ENCODE peak calls at places on chromosome 11, in five cellular contexts. L, G, E, M and X are unnamed samples.

GRCh38 chr11:134050541-134051383 is 18.1 kb upstream of the JAM3 start:
- DNase-seq in L (peak; percentile 71), E (peak; percentile 88), M (peak; percentile 64), G (peak; percentile 80), X (peak; percentile 33)

GRCh38 chr11:21888814-21889213 is 304.1 kb upstream of the ANO5 start:
- DNase-seq in L (no peak), E (no peak), G (no peak), M (no peak), X (no peak)

GRCh38 chr11:77819921-77820564 is 479 bp downstream of the RSF1 start:
- DNase-seq in M (peak; percentile 31), G (peak; percentile 53), E (peak; percentile 15), L (peak; percentile 83), X (no peak)

GRCh38 chr11:75350743-75351540 is 519 bp downstream of the ARRB1 start:
- DNase-seq in E (no peak), M (peak; percentile 65), L (peak; percentile 74), G (peak; percentile 61), X (no peak)

GRCh38 chr11:120632579-120632978 is 121.0 kb downstream of the GRIK4 start:
- DNase-seq in E (peak; percentile 51), L (peak; percentile 60), G (no peak), M (no peak), X (no peak)

GRCh38 chr11:3674189-3674588 is 3.0 kb upstream of the CHRNA10 start:
- DNase-seq in M (no peak), E (no peak), G (no peak), L (no peak), X (no peak)

GRCh38 chr11:129192150-129192549 is at the start of gene ARHGAP32:
- DNase-seq in G (peak; percentile 15), M (no peak), L (no peak), E (no peak), X (no peak)

GRCh38 chr11:127273593-127274327 is 273.2 kb upstream of the KIRREL3 start:
- DNase-seq in G (no peak), M (no peak), L (no peak), E (no peak), X (no peak)

GRCh38 chr11:119421351-119421750 is 1.6 kb downstream of the THY1 start:
- DNase-seq in G (no peak), E (no peak), L (peak; percentile 70), M (no peak), X (no peak)

GRCh38 chr11:120104041-120104440 is 33.9 kb downstream of the TRIM29 start:
- DNase-seq in M (no peak), G (no peak), L (no peak), E (no peak), X (no peak)

GRCh38 chr11:119087747-119088241 is 3.1 kb downstream of the HMBS start:
- DNase-seq in E (no peak), M (no peak), L (no peak), G (no peak), X (no peak)

GRCh38 chr11:96168623-96169022 is 174.4 kb downstream of the MAML2 start:
- DNase-seq in L (no peak), G (no peak), E (no peak), M (no peak), X (no peak)

GRCh38 chr11:48384670-48385069 is 18.4 kb upstream of the OR4C5 start:
- DNase-seq in G (no peak), M (no peak), L (peak; percentile 30), E (no peak), X (no peak)

GRCh38 chr11:100442017-100442416 is 245.1 kb upstream of the ARHGAP42 start:
- DNase-seq in L (no peak), G (no peak), E (no peak), M (no peak), X (no peak)

GRCh38 chr11:123137496-123138270 is 57.4 kb downstream of the CLMP start:
- DNase-seq in E (peak; percentile 19), G (peak; percentile 54), L (peak; percentile 85), M (peak; percentile 47), X (no peak)
- TF ChIP-seq POLR2AphosphoS5 in E (no peak), G (no peak), L (no peak), M (no peak), X (no peak)

DNA sequence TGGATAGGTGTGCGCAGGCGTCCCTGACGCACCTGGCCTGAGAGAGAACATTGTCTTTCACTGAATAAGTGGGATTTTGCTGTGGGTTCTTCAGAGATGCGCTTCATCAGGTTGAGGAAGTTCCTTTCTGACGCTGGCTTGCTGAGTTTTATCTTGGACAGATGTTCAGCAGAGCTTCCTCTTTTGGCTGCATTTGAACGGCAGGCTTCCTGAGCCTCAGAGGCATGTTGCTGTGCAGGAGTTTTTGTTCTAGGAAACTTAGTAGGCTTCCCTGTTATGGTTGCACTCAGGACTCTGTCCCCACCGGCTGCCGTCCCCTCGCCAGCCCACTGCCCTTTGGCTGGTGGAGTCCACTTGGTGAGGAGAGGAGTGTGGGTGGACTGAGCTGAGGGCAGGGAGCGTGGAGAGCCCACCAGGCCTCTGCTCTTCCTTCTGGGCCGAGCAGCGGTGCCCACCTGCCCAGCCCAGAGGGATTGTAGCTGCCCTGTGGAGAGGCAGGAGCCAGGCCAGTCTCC is 17.2 kb downstream of the FRMD8 start:
- DNase-seq in M (no peak), L (no peak), E (no peak), G (no peak), X (no peak)
- TF ChIP-seq POLR2AphosphoS5 in M (no peak), L (no peak), E (no peak), G (peak; percentile 17), X (no peak)

DNA sequence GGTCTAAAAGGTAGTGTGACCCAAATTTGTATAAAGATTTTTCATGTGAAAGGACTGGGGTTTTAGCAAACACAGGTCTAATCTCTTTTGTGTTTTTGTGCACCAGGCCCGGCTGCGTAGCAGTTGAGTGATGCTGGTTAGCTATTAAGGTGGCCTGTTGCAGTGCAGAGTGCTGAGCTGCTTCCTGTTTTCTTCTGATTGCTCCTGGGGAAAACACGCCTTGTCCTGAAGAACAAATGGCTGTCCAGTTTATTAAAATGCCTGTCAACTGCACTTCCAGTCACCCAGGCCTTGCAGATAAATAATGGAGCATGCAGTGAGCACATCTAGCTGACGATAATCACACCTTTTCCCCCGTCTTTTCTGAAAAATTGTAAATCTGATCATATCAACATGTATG is 1.8 kb downstream of the SRSF8 start:
- DNase-seq in G (peak; percentile 89), M (peak; percentile 81), E (peak; percentile 39), L (peak; percentile 53), X (peak; percentile 94)
- TF ChIP-seq POLR2AphosphoS5 in G (peak; percentile 96), M (peak; percentile 91), E (peak; percentile 68), L (no peak), X (peak; percentile 95)

GRCh38 chr11:121891134-121891533 is 224.9 kb downstream of the BLID start:
- DNase-seq in M (no peak), L (no peak), E (no peak), G (no peak), X (no peak)

GRCh38 chr11:121894581-121894980 is 221.4 kb downstream of the BLID start:
- DNase-seq in G (no peak), L (no peak), E (no peak), M (no peak), X (no peak)

GRCh38 chr11:121890377-121890776 is 225.6 kb downstream of the BLID start:
- DNase-seq in M (peak; percentile 27), G (no peak), L (no peak), E (no peak), X (no peak)

GRCh38 chr11:121892131-121892681 is 223.8 kb downstream of the BLID start:
- DNase-seq in G (no peak), L (peak; percentile 61), E (no peak), M (no peak), X (no peak)

DNA sequence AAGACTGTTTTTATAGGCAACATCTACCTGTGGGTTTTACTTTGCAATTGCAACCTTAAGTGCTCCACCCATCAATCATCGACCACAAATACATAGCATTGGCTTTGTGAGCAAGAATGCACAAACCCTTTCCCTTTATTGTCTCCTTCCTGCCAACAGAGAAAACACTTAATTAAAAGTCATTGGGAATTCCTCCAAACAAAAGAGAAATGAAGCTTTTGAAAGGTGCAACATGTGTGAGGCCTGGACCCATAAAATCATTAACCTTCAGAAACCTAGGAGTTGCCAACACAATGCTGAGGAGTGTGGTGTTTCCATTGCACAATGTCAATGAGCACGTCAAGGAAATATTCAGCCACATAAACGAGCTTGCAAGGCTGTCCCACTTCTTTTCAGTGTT is 223.2 kb downstream of the BLID start:
- DNase-seq in L (no peak), M (no peak), G (no peak), E (no peak), X (no peak)
- TF ChIP-seq POLR2AphosphoS5 in L (no peak), M (no peak), G (no peak), E (no peak), X (no peak)

GRCh38 chr11:117703209-117703608 is 93.8 kb downstream of the DSCAML1 start:
- DNase-seq in M (no peak), L (no peak), G (no peak), E (no peak), X (no peak)

GRCh38 chr11:117705866-117706265 is 91.2 kb downstream of the DSCAML1 start:
- DNase-seq in G (no peak), E (no peak), L (no peak), M (no peak), X (no peak)

GRCh38 chr11:117701781-117702180 is 95.2 kb downstream of the DSCAML1 start:
- DNase-seq in M (no peak), E (no peak), G (no peak), L (no peak), X (no peak)

GRCh38 chr11:117706322-117706814 is 90.6 kb downstream of the DSCAML1 start:
- DNase-seq in G (no peak), M (no peak), E (no peak), L (no peak), X (no peak)

DNA sequence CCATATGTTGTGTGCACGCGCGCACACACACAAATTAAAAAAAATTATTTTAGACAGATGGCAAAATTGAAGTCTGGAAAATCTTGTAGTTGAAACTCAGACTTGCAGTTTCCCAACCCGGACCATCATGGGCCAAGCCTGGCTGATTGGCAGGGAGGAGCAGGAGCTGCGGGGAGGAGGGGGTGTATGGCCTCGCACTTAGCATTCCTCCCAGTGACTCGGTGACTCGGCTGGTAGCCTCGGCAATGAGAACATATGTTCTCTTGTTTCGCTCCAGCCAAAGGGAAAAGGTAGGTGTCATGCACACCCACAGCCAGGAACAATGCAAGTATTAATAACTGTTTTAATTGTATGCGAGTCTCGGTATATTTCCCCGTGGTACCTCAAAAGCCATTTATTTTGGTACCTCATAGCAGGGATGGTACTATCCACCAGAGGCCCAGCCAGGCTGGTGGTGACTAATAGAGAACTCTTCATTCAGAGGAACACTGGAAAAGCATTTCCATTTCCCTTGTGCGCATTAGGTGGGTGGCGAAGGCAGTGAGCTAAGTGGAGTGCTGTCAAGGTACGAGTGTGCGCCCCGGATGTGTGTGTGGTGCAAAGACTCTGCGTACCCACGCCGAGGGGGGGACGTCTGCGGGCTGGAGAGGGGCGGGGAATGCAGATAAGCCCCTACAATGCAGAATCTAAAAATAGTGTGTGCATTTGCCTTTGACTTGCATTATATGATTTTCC is 92.4 kb downstream of the DSCAML1 start:
- DNase-seq in L (no peak), E (no peak), G (no peak), M (no peak), X (no peak)
- TF ChIP-seq POLR2AphosphoS5 in L (no peak), E (no peak), G (no peak), M (no peak), X (no peak)